ENCODE peak calls at places on chromosomes 1 and 21, in five cellular contexts. One of them, this sample, is unnamed.

GRCh38 chr1:97461782-97462181 is 459.1 kb downstream of the DPYD start:
- DNase-seq in neural progenitor cell: no peak
- DNase-seq in mammary epithelial cell: no peak
- DNase-seq in fibroblast of lung: no peak
- DNase-seq in A673: no peak
- DNase-seq in this sample: peak

GRCh38 chr1:8950309-8950708 is 4.6 kb downstream of the CA6 start:
- DNase-seq in A673: no peak
- DNase-seq in mammary epithelial cell: no peak
- DNase-seq in neural progenitor cell: no peak
- DNase-seq in fibroblast of lung: no peak
- DNase-seq in this sample: no peak

GRCh38 chr21:26550357-26550756 is 22.7 kb downstream of the CYYR1 start:
- DNase-seq in neural progenitor cell: no peak
- DNase-seq in mammary epithelial cell: no peak
- DNase-seq in fibroblast of lung: no peak
- DNase-seq in A673: peak
- DNase-seq in this sample: no peak

GRCh38 chr1:43551396-43551888 is 20.8 kb downstream of the PTPRF start:
- DNase-seq in mammary epithelial cell: no peak
- DNase-seq in A673: no peak
- DNase-seq in neural progenitor cell: no peak
- DNase-seq in fibroblast of lung: no peak
- DNase-seq in this sample: no peak

GRCh38 chr1:246954126-246954525 is 22.4 kb upstream of the AHCTF1 start:
- DNase-seq in A673: no peak
- DNase-seq in neural progenitor cell: no peak
- DNase-seq in fibroblast of lung: no peak
- DNase-seq in mammary epithelial cell: no peak
- DNase-seq in this sample: no peak

GRCh38 chr21:28636988-28637691 is 355.5 kb downstream of the LTN1 start:
- DNase-seq in neural progenitor cell: no peak
- DNase-seq in fibroblast of lung: peak
- DNase-seq in A673: no peak
- DNase-seq in mammary epithelial cell: peak
- DNase-seq in this sample: no peak

GRCh38 chr1:23964235-23964668 is 4.6 kb downstream of the PNRC2 start:
- DNase-seq in A673: no peak
- DNase-seq in fibroblast of lung: no peak
- DNase-seq in neural progenitor cell: no peak
- DNase-seq in mammary epithelial cell: no peak
- DNase-seq in this sample: no peak

GRCh38 chr1:183435497-183435896 is 17.3 kb upstream of the NMNAT2 start:
- DNase-seq in A673: no peak
- DNase-seq in mammary epithelial cell: no peak
- DNase-seq in neural progenitor cell: no peak
- DNase-seq in fibroblast of lung: no peak
- DNase-seq in this sample: no peak

GRCh38 chr1:2350486-2350885 is 40.9 kb downstream of the MORN1 start:
- DNase-seq in A673: no peak
- DNase-seq in mammary epithelial cell: no peak
- DNase-seq in neural progenitor cell: no peak
- DNase-seq in fibroblast of lung: no peak
- DNase-seq in this sample: no peak

GRCh38 chr1:202661136-202661845 is 49.0 kb downstream of the SYT2 start:
- DNase-seq in fibroblast of lung: no peak
- DNase-seq in A673: no peak
- DNase-seq in mammary epithelial cell: no peak
- DNase-seq in neural progenitor cell: no peak
- DNase-seq in this sample: no peak

GRCh38 chr1:41341365-41341683 is 19.9 kb upstream of the FOXO6 start:
- DNase-seq in mammary epithelial cell: no peak
- DNase-seq in neural progenitor cell: peak
- DNase-seq in fibroblast of lung: no peak
- DNase-seq in A673: peak
- DNase-seq in this sample: no peak

GRCh38 chr1:202624781-202625108 is 85.5 kb downstream of the SYT2 start:
- DNase-seq in mammary epithelial cell: no peak
- DNase-seq in A673: no peak
- DNase-seq in neural progenitor cell: no peak
- DNase-seq in fibroblast of lung: peak
- DNase-seq in this sample: no peak

GRCh38 chr1:164296172-164296571 is 262.8 kb upstream of the PBX1 start:
- DNase-seq in A673: no peak
- DNase-seq in fibroblast of lung: peak
- DNase-seq in mammary epithelial cell: no peak
- DNase-seq in neural progenitor cell: peak
- DNase-seq in this sample: no peak

GRCh38 chr1:183675381-183675780 is 22.3 kb upstream of the APOBEC4 start:
- DNase-seq in neural progenitor cell: no peak
- DNase-seq in A673: no peak
- DNase-seq in fibroblast of lung: peak
- DNase-seq in mammary epithelial cell: no peak
- DNase-seq in this sample: no peak

GRCh38 chr1:32151319-32151787 is 28.1 kb upstream of the TXLNA start:
- DNase-seq in A673: peak
- DNase-seq in neural progenitor cell: peak
- DNase-seq in mammary epithelial cell: peak
- DNase-seq in fibroblast of lung: peak
- DNase-seq in this sample: no peak

GRCh38 chr1:41618066-41618825 is 133.8 kb upstream of the EDN2 start:
- DNase-seq in fibroblast of lung: peak
- DNase-seq in A673: no peak
- DNase-seq in neural progenitor cell: no peak
- DNase-seq in mammary epithelial cell: peak
- DNase-seq in this sample: no peak

GRCh38 chr1:151282883-151283725 is 1.0 kb downstream of the ZNF687 start:
- DNase-seq in fibroblast of lung: peak
- DNase-seq in neural progenitor cell: peak
- DNase-seq in mammary epithelial cell: peak
- DNase-seq in A673: peak
- DNase-seq in this sample: no peak

GRCh38 chr1:206529425-206529824 is 22.1 kb downstream of the RASSF5 start:
- DNase-seq in neural progenitor cell: no peak
- DNase-seq in mammary epithelial cell: no peak
- DNase-seq in A673: no peak
- DNase-seq in fibroblast of lung: no peak
- DNase-seq in this sample: no peak

GRCh38 chr1:182671779-182672486 is 12.5 kb downstream of the RGS8 start:
- DNase-seq in A673: peak
- DNase-seq in mammary epithelial cell: no peak
- DNase-seq in fibroblast of lung: no peak
- DNase-seq in neural progenitor cell: peak
- DNase-seq in this sample: no peak

GRCh38 chr1:167135281-167135840 is 41.5 kb downstream of the STYXL2 start:
- DNase-seq in fibroblast of lung: no peak
- DNase-seq in mammary epithelial cell: no peak
- DNase-seq in neural progenitor cell: peak
- DNase-seq in A673: no peak
- DNase-seq in this sample: no peak

GRCh38 chr1:211326140-211326527 is 499 bp upstream of the TRAF5 start:
- DNase-seq in mammary epithelial cell: no peak
- DNase-seq in A673: no peak
- DNase-seq in neural progenitor cell: no peak
- DNase-seq in fibroblast of lung: no peak
- DNase-seq in this sample: no peak

GRCh38 chr21:38478782-38479181 is 19.5 kb downstream of the ERG start:
- DNase-seq in fibroblast of lung: peak
- DNase-seq in A673: no peak
- DNase-seq in neural progenitor cell: no peak
- DNase-seq in mammary epithelial cell: peak
- DNase-seq in this sample: no peak

DNA sequence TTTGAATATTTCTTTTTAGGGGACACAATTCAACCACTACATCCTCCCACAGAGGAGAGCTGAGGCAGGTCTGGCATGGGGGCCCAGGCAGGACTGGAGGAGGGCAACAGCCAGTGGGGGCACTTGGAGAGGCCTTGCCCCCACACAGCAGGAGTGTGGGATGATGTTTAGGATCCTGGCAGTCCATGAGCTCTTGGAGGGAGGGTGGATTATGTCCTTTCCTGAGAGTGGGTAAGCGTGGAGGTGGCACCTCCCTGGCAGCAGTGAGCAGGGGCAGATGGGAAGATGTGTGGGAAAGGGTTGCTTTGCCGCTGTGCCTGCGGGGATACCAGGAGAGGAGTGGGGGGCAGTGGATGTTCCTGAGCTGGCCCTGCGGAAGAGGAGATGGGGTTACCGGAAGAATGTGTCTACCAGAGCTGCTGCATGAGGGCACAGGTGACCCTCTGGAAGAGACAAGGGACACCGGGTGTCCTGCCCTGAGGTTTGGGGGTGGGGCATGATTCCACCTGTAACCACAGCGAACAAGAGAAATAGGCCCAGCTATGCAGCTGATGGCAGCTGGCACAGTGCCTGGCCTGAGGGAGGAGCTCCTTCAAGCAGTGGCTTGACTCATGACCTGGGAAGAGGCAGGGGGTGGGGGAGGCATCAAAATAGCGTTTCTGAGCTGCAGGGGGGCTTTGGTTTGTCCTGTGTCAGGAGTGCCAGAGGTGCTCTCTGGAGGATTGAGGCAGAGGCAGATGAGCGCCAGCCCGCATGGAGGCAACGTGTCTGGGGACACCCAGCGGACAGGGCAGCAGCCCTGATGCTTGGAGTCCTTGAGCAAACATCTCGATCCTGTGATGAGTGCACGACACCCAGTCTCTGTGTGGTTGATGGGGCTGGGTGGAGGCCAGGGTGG is 123.9 kb upstream of the TMPRSS2 start:
- DNase-seq in fibroblast of lung: peak
- DNase-seq in A673: no peak
- DNase-seq in neural progenitor cell: no peak
- DNase-seq in mammary epithelial cell: peak
- DNase-seq in this sample: no peak
- TF ChIP-seq EZH2 in fibroblast of lung: no peak
- TF ChIP-seq EZH2 in A673: no peak
- TF ChIP-seq EZH2 in neural progenitor cell: no peak
- TF ChIP-seq EZH2 in mammary epithelial cell: no peak
- TF ChIP-seq EZH2 in this sample: no peak

GRCh38 chr1:26361605-26362122 is 7.7 kb upstream of the CRYBG2 start:
- DNase-seq in A673: no peak
- DNase-seq in neural progenitor cell: no peak
- DNase-seq in mammary epithelial cell: no peak
- DNase-seq in fibroblast of lung: no peak
- DNase-seq in this sample: no peak

GRCh38 chr1:26362331-26362730 is 8.4 kb upstream of the CRYBG2 start:
- DNase-seq in neural progenitor cell: no peak
- DNase-seq in mammary epithelial cell: no peak
- DNase-seq in A673: no peak
- DNase-seq in fibroblast of lung: no peak
- DNase-seq in this sample: no peak

GRCh38 chr1:26360051-26360806 is 6.3 kb upstream of the CRYBG2 start:
- DNase-seq in neural progenitor cell: peak
- DNase-seq in mammary epithelial cell: no peak
- DNase-seq in fibroblast of lung: no peak
- DNase-seq in A673: no peak
- DNase-seq in this sample: no peak

GRCh38 chr1:26358411-26359384 is 4.8 kb upstream of the CRYBG2 start:
- DNase-seq in neural progenitor cell: no peak
- DNase-seq in mammary epithelial cell: peak
- DNase-seq in fibroblast of lung: no peak
- DNase-seq in A673: no peak
- DNase-seq in this sample: no peak

GRCh38 chr1:26360807-26361604 is 7.1 kb upstream of the CRYBG2 start:
- DNase-seq in fibroblast of lung: no peak
- DNase-seq in neural progenitor cell: no peak
- DNase-seq in mammary epithelial cell: no peak
- DNase-seq in A673: no peak
- DNase-seq in this sample: no peak
- TF ChIP-seq EZH2 in fibroblast of lung: peak
- TF ChIP-seq EZH2 in neural progenitor cell: no peak
- TF ChIP-seq EZH2 in mammary epithelial cell: no peak
- TF ChIP-seq EZH2 in A673: no peak
- TF ChIP-seq EZH2 in this sample: no peak

DNA sequence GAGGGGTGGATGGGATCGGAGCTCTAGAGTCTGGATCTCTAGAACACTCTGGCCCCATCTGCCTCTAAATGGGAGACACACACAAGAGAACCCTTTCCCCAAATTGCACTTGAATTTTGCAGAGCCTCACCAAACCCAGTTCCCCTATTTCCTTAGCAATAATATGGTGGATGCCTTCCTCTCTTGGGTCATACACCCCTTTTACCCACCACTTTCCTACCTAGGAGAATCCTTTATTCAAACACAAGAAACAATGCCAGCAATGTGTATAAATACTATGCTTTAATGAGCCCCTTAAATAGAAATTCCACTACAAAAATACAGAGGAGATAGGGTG is 753 bp upstream of the SF3B4 start:
- DNase-seq in A673: no peak
- DNase-seq in fibroblast of lung: no peak
- DNase-seq in mammary epithelial cell: no peak
- DNase-seq in neural progenitor cell: no peak
- DNase-seq in this sample: no peak
- TF ChIP-seq EZH2 in A673: no peak
- TF ChIP-seq EZH2 in fibroblast of lung: no peak
- TF ChIP-seq EZH2 in mammary epithelial cell: no peak
- TF ChIP-seq EZH2 in neural progenitor cell: no peak
- TF ChIP-seq EZH2 in this sample: no peak

GRCh38 chr21:36697473-36698159 is 1.3 kb upstream of the SIM2 start:
- DNase-seq in neural progenitor cell: peak
- DNase-seq in mammary epithelial cell: no peak
- DNase-seq in fibroblast of lung: no peak
- DNase-seq in A673: no peak
- DNase-seq in this sample: no peak
- TF ChIP-seq EZH2 in neural progenitor cell: no peak
- TF ChIP-seq EZH2 in mammary epithelial cell: no peak
- TF ChIP-seq EZH2 in fibroblast of lung: no peak
- TF ChIP-seq EZH2 in A673: no peak
- TF ChIP-seq EZH2 in this sample: no peak

GRCh38 chr1:161258439-161259386 is at the start of gene PCP4L1:
- DNase-seq in neural progenitor cell: peak
- DNase-seq in A673: peak
- DNase-seq in mammary epithelial cell: peak
- DNase-seq in fibroblast of lung: peak
- DNase-seq in this sample: no peak
- TF ChIP-seq EZH2 in neural progenitor cell: peak
- TF ChIP-seq EZH2 in A673: no peak
- TF ChIP-seq EZH2 in mammary epithelial cell: no peak
- TF ChIP-seq EZH2 in fibroblast of lung: peak
- TF ChIP-seq EZH2 in this sample: no peak

DNA sequence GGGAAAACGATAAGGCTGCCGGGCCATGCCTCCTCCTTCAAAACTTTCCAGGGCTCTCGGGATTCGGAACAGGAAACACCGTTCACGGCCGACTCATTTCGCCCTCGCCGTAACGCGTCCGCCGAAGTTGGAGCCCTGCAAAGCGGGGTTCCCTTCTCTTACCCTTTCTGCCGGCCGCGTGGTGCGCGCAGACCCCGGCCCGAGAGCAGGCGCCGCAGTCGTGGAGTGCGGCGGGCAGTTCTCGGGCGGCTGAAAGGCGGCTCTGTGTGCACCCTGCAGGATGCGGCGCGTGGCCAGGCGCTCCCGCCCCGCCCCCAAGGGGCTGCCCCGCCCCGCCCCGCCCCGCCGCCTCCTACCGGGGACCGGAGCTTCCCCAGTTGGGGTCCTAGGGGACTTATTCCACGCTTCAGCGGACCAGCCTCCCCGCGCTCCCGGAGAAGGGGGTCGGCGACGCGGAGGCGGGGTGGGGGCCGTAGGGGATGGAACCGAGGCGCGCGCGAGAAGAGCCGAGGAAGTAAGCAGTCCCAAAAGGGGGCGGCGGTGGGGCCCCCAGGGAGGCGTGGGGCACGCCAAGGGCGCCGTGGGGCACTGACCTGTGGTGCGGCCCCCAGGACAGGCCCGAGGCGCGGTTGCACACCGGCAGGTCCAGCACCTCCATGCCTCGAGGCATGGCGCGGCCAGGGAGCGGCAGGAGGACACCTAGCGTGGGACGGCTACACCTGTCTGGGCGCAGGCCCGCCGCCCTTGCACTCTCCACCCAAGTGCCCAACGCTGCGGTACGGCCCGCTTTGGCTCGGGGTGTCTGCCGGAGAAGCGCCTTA is at the start of gene MCOLN2:
- DNase-seq in fibroblast of lung: peak
- DNase-seq in neural progenitor cell: peak
- DNase-seq in A673: peak
- DNase-seq in mammary epithelial cell: peak
- DNase-seq in this sample: no peak
- TF ChIP-seq EZH2 in fibroblast of lung: no peak
- TF ChIP-seq EZH2 in neural progenitor cell: no peak
- TF ChIP-seq EZH2 in A673: no peak
- TF ChIP-seq EZH2 in mammary epithelial cell: no peak
- TF ChIP-seq EZH2 in this sample: no peak